ENCODE peak calls at places on chromosomes 11 and 22, in seven cellular contexts. G is transverse colon, Y is neural progenitor cell, F is upper lobe of right lung, E is suprapubic skin, T is uterus, A is mucosa of descending colon. C is an unnamed sample. For H3K4me1 and H3K9me3, the result is how much of the 10 kb centered on the place peaks cover.

GRCh38 chr11:45803981-45804805 is 756 bp upstream of the SLC35C1 start:
- DNase-seq in Y (peak), G (peak), F (peak), A (peak), E (peak), T (peak), C (peak)

GRCh38 chr11:326842-327580 is 6.4 kb upstream of the IFITM3 start:
- DNase-seq in E (no peak), Y (no peak), G (peak), F (peak), T (peak), A (peak), C (peak)

GRCh38 chr11:68992743-68993255 is 12.0 kb upstream of the MRGPRD start:
- DNase-seq in T (no peak), E (peak), Y (no peak), G (peak), A (no peak), F (peak), C (no peak)

GRCh38 chr11:94563176-94563847 is 3.9 kb upstream of the PIWIL4 start:
- DNase-seq in A (no peak), G (no peak), F (no peak), T (no peak), Y (no peak), E (no peak), C (no peak)

GRCh38 chr11:69567951-69568808 is 72.8 kb upstream of the CCND1 start:
- DNase-seq in E (peak), T (no peak), G (no peak), A (no peak), F (no peak), Y (no peak), C (no peak)

GRCh38 chr22:46001046-46001425 is 24.1 kb upstream of the WNT7B start:
- DNase-seq in E (no peak), A (peak), G (no peak), F (peak), Y (no peak), T (no peak), C (no peak)

GRCh38 chr22:39456262-39457046 is at the start of gene MGAT3:
- DNase-seq in A (no peak), G (no peak), T (no peak), E (no peak), Y (no peak), F (no peak), C (no peak)

GRCh38 chr11:40360206-40360798 is 1099.2 kb downstream of the LRRC4C start:
- DNase-seq in G (no peak), A (no peak), E (no peak), F (no peak), Y (no peak), T (no peak), C (no peak)

GRCh38 chr22:35467788-35468187 is 67.8 kb downstream of the MCM5 start:
- DNase-seq in G (peak), A (peak), Y (peak), F (peak), E (peak), T (peak), C (peak)
- H3K4me1 ChIP-seq in G (under half), A (under half), Y (under half), F (under half), E (under half), T (under half), C (under half)

GRCh38 chr11:110249066-110249465 is 47.3 kb downstream of the RDX start:
- DNase-seq in Y (no peak), A (no peak), E (no peak), F (no peak), G (no peak), T (no peak), C (no peak)
- TF ChIP-seq CTCF in Y (peak), A (no peak), E (no peak), F (peak), G (no peak), T (no peak), C (peak)

GRCh38 chr11:97972731-97973130 is 1048.0 kb upstream of the CNTN5 start:
- DNase-seq in T (no peak), G (no peak), F (no peak), Y (no peak), A (no peak), E (no peak), C (no peak)

GRCh38 chr11:97979741-97980140 is 1041.0 kb upstream of the CNTN5 start:
- DNase-seq in G (no peak), T (no peak), F (no peak), A (no peak), Y (no peak), E (no peak), C (no peak)

GRCh38 chr11:97973352-97973857 is 1047.3 kb upstream of the CNTN5 start:
- DNase-seq in E (no peak), F (no peak), A (no peak), G (no peak), T (no peak), Y (peak), C (no peak)

GRCh38 chr11:97977726-97978125 is 1043.0 kb upstream of the CNTN5 start:
- DNase-seq in E (no peak), Y (no peak), T (no peak), G (no peak), F (no peak), A (no peak), C (no peak)

GRCh38 chr11:97974798-97975498 is 1045.8 kb upstream of the CNTN5 start:
- DNase-seq in Y (peak), T (no peak), A (no peak), E (no peak), F (no peak), G (no peak), C (no peak)
- H3K9me3 ChIP-seq in Y (under half), T (under half), A (under half), E (under half), F (under half), G (under half), C (under half)

DNA sequence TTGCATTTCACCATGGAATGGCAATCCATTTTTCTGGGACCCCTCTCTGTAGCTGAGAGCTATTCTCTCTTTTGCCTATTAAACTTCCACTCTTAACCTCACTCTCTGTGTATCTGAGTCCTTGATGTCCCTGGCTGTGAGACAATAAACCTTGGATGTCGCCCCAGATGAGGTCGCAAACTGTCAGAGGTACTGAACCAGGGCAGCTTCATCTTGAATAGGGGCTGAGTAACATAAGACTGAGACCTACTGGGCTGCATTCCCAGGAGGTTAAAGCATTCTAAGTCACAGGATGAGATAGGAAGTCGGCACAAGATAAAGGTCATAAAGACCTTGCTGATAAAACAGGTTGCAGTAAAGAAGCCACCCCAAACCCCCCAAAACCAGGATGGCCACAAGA is 68.0 kb downstream of the RSF1 start:
- DNase-seq in A (no peak), G (no peak), E (no peak), T (no peak), Y (no peak), F (no peak), C (peak)
- H3K4me1 ChIP-seq in A (under half), G (under half), E (under half), T (under half), Y (under half), F (under half), C (half or more)

GRCh38 chr11:72842126-72842525 is 27.9 kb downstream of the ATG16L2 start:
- DNase-seq in T (no peak), G (no peak), A (no peak), Y (peak), E (no peak), F (no peak), C (no peak)
- TF ChIP-seq CTCF in T (no peak), G (no peak), A (no peak), Y (no peak), E (no peak), F (no peak), C (no peak)

DNA sequence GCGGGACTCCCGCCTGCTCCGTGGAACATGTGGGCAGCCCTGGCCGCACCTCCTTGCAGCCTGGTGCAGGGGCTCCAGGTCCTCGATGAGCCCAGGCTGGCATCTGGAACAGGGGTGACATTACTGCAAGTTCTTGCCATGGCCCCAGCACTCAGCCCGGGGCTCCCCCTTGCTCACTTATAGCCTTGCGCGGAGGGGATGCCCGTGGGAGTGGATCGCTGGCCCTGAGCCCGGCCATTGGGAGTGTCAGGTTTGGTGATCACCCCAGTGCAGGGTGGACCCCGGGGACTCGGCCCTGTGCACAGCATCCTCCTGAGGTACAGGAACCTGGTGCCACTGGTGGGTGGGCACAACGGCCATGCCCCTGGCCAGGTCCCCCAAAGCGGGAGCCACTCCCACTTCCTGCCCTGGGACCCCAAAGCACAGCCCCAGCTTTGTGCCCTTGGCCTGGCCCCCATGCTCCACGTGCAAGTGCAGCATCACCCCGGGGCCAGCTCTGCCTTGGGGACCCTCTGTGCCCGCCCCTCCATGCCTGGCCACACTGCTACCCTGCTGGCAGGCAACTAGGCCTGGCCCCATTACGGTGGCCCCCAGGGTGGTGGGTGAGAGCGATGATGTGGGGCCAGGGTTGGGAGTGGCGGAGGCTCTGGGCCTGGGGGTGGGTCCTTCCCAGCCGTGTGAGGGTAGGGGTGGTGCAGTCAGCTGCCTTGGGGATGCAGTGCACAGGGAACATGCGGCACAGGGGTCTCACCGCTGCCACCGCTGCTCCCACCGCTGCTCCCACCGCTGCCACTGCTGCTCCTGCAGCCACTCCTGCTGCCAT is 439.8 kb downstream of the TBC1D22A start:
- DNase-seq in Y (no peak), E (peak), T (no peak), G (no peak), A (no peak), F (no peak), C (no peak)
- H3K9me3 ChIP-seq in Y (under half), E (under half), T (under half), G (under half), A (under half), F (under half), C (under half)

DNA sequence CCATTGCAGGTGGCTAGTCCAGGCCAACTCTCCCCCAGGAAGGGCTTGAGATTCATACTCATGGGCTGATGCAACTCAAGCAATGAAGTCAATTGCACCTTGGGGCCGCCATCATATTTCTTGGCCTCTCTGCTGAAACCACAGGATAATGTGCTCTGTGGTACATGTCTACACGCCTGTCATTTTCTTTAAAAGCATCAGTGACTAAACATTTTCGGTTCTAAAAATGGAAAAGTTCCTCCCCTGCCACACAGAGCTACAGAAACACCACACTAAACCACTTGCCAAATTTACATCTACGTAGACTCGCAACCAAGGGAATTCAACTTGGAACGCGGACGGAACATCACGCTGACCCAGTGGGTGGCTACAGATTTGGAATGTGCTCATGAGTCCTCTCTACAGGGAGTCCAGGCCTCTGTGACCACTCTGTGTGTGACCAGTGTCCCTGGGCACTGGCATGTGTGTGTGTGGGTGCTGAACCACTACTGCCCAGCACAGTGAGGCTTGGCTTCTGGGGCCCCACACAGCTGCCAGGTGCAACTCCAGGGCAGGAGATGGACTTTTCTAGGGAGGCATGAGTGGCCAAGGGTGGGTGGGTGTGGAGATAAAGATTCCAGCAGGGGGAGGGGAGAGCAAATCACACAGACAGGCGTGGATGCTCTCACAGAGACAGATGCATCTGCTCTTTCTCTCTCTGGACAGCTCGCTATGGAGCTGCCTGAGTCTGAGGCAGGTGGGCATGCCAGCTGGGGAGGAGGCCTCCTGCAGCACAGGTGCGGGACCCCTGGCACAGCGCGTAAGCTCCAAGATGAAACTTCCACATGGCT is 261.9 kb downstream of the CTTN start:
- DNase-seq in A (no peak), G (no peak), Y (no peak), T (no peak), E (no peak), F (no peak), C (no peak)
- H3K4me1 ChIP-seq in A (under half), G (under half), Y (under half), T (under half), E (under half), F (under half), C (under half)

DNA sequence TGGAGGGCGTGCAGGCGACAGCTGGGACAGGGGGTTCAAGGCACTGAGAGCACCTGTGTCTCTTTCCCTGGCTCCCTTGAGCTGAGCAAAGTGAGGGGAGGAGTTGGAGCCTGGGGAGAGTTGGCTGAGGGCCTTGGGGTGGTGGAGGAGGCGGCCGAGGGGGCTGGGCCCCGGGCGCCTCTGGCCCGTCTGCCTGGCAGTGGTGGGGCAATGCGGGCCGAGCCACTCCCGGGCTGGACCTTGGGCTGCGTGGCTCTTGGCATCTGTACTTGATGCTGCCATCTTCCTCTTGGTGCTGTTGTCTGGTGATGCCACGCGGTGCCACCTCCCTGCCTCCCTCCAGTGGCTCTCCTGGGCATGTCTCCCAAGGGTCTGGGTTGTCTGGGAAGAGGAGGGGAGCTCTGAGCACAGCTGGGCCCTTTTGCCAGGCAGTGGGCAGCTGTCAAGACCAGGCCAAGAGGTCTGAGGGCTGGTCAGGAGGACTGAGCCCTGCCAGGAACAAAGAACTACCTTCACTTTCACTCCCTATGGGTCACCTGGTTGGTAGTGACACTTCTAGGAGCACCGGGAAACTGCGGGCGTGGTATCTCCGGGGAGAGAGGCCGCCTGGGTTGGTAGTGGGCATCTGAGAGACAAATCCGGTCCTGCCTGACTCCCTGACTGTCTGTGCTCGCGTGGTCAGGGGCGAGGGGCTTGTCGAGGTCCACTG is 1.3 kb downstream of the GRIK4 start:
- DNase-seq in E (peak), G (no peak), A (no peak), F (peak), T (no peak), Y (no peak), C (no peak)
- TF ChIP-seq CTCF in E (no peak), G (no peak), A (no peak), F (no peak), T (no peak), Y (no peak), C (no peak)

C was measured in left ventricle myocardium inferior.